ENCODE peak calls at places on chromosome 15, in six cellular contexts. D, V, O, K, P and Q are unnamed samples.

GRCh38 chr15:90364251-90364650 is 12.2 kb downstream of the ZNF774 start:
- DNase-seq in D (no peak), V (peak; percentile 86), O (no peak), K (no peak), P (peak; percentile 79), Q (peak; percentile 56)

GRCh38 chr15:42156266-42156922 is at the start of gene PLA2G4F:
- DNase-seq in D (no peak), V (no peak), O (no peak), K (no peak), P (peak; percentile 12), Q (no peak)

GRCh38 chr15:50940506-50940905 is 32.0 kb downstream of the AP4E1 start:
- DNase-seq in D (no peak), V (peak; percentile 35), O (no peak), K (no peak), P (no peak), Q (peak; percentile 41)

GRCh38 chr15:57476533-57476975 is 100.2 kb downstream of the CGNL1 start:
- DNase-seq in D (no peak), V (peak; percentile 94), O (no peak), K (no peak), P (no peak), Q (peak; percentile 70)

GRCh38 chr15:80710635-80711553 is 15.8 kb downstream of the ABHD17C start:
- DNase-seq in D (no peak), V (peak; percentile 51), O (no peak), K (no peak), P (no peak), Q (peak; percentile 63)

GRCh38 chr15:88954431-88955277 is 41.5 kb upstream of the MFGE8 start:
- DNase-seq in D (no peak), V (peak; percentile 18), O (no peak), K (peak; percentile 26), P (no peak), Q (no peak)

GRCh38 chr15:78828930-78829329 is 17.7 kb upstream of the ADAMTS7 start:
- DNase-seq in D (no peak), V (no peak), O (no peak), K (no peak), P (no peak), Q (no peak)

GRCh38 chr15:59791646-59792208 is 102.6 kb upstream of the BNIP2 start:
- DNase-seq in D (no peak), V (no peak), O (no peak), K (no peak), P (no peak), Q (no peak)

GRCh38 chr15:40792394-40792793 is 14.5 kb upstream of the ZFYVE19 start:
- DNase-seq in D (no peak), V (no peak), O (no peak), K (no peak), P (no peak), Q (no peak)

GRCh38 chr15:57746752-57747151 is 40.2 kb downstream of the POLR2M start:
- DNase-seq in D (no peak), V (no peak), O (no peak), K (no peak), P (no peak), Q (no peak)

GRCh38 chr15:71424765-71425164 is 309.5 kb downstream of the THSD4 start:
- DNase-seq in D (no peak), V (no peak), O (no peak), K (no peak), P (no peak), Q (peak; percentile 23)

GRCh38 chr15:51349156-51349844 is 7.8 kb downstream of the GLDN start:
- DNase-seq in D (no peak), V (peak; percentile 14), O (no peak), K (no peak), P (no peak), Q (no peak)

GRCh38 chr15:64050281-64051092 is 4.2 kb upstream of the DAPK2 start:
- DNase-seq in D (no peak), V (no peak), O (no peak), K (no peak), P (no peak), Q (no peak)

GRCh38 chr15:65550681-65551098 is 20.4 kb downstream of the HACD3 start:
- DNase-seq in D (no peak), V (peak; percentile 82), O (no peak), K (no peak), P (no peak), Q (peak; percentile 80)

GRCh38 chr15:99703603-99704443 is 29.4 kb downstream of the LYSMD4 start:
- DNase-seq in D (peak; percentile 69), V (peak; percentile 90), O (no peak), K (no peak), P (peak; percentile 65), Q (peak; percentile 95)

GRCh38 chr15:58724471-58724870 is 25.0 kb downstream of the ADAM10 start:
- DNase-seq in D (no peak), V (peak; percentile 68), O (no peak), K (no peak), P (no peak), Q (peak; percentile 79)

GRCh38 chr15:48861813-48862431 is 16.0 kb upstream of the EID1 start:
- DNase-seq in D (peak; percentile 45), V (peak; percentile 67), O (peak; percentile 44), K (no peak), P (peak; percentile 42), Q (peak; percentile 82)

GRCh38 chr15:94322141-94322540 is 90.8 kb downstream of the MCTP2 start:
- DNase-seq in D (no peak), V (peak; percentile 2), O (no peak), K (no peak), P (no peak), Q (peak; percentile 25)

GRCh38 chr15:69755571-69756310 is 303.1 kb downstream of the RPLP1 start:
- DNase-seq in D (no peak), V (peak; percentile 63), O (peak; percentile 56), K (no peak), P (no peak), Q (no peak)

GRCh38 chr15:96340611-96341464 is 10.3 kb downstream of the NR2F2 start:
- DNase-seq in D (no peak), V (peak; percentile 70), O (no peak), K (no peak), P (peak; percentile 60), Q (peak; percentile 73)

GRCh38 chr15:56410712-56411111 is 45.5 kb downstream of the TEX9 start:
- DNase-seq in D (no peak), V (no peak), O (no peak), K (no peak), P (no peak), Q (no peak)